ENCODE peak calls at places on chromosomes 2 and 18, in six cellular contexts. L is IMR-90, G is brain microvascular endothelial cell, C is activated B cell treated with CpG ODN at 0.5 μM for 24 hours, I is Peyer's patch, D is B cell. Y is an unnamed sample.
A peak's percentile ranks its signal among the peaks of the same experiment; 100 is the strongest.

GRCh38 chr2:168428431-168428830 is 27.6 kb upstream of the CERS6 start:
- DNase-seq in L (no peak), G (no peak), C (no peak), I (no peak), D (no peak), Y (no peak)

GRCh38 chr2:43531251-43531650 is 64.6 kb downstream of the THADA start:
- DNase-seq in L (no peak), G (no peak), C (no peak), I (no peak), D (no peak), Y (no peak)

GRCh38 chr18:8706981-8707940 is 1.9 kb downstream of the MTCL1 start:
- DNase-seq in L (peak; percentile 73), G (peak; percentile 70), C (peak; percentile 34), I (peak; percentile 67), D (peak; percentile 71), Y (no peak)

GRCh38 chr2:158178646-158179045 is 77.0 kb downstream of the UPP2 start:
- DNase-seq in L (no peak), G (no peak), C (no peak), I (no peak), D (no peak), Y (no peak)

GRCh38 chr18:3791258-3791657 is 341.3 kb downstream of the TGIF1 start:
- DNase-seq in L (no peak), G (no peak), C (no peak), I (no peak), D (no peak), Y (no peak)

GRCh38 chr2:41394541-41394940 is 653.3 kb upstream of the PKDCC start:
- DNase-seq in L (no peak), G (no peak), C (no peak), I (no peak), D (no peak), Y (no peak)

GRCh38 chr2:75647771-75648170 is 1.2 kb downstream of the MRPL19 start:
- DNase-seq in L (no peak), G (peak; percentile 8), C (no peak), I (no peak), D (no peak), Y (no peak)

GRCh38 chr2:66534461-66534860 is 99.5 kb downstream of the MEIS1 start:
- DNase-seq in L (peak; percentile 61), G (no peak), C (no peak), I (no peak), D (no peak), Y (no peak)

GRCh38 chr2:154526234-154526633 is 172.3 kb upstream of the KCNJ3 start:
- DNase-seq in L (no peak), G (no peak), C (no peak), I (no peak), D (no peak), Y (no peak)

GRCh38 chr18:31105733-31106132 is 3.5 kb upstream of the DSC2 start:
- DNase-seq in L (no peak), G (no peak), C (no peak), I (no peak), D (no peak), Y (no peak)

GRCh38 chr18:11163668-11164067 is 14.3 kb upstream of the PIEZO2 start:
- DNase-seq in L (peak; percentile 36), G (no peak), C (no peak), I (no peak), D (no peak), Y (no peak)

GRCh38 chr2:71749671-71750101 is 296.3 kb downstream of the DYSF start:
- DNase-seq in L (peak; percentile 3), G (no peak), C (no peak), I (no peak), D (no peak), Y (no peak)

GRCh38 chr2:48169066-48169724 is 262.9 kb upstream of the FBXO11 start:
- DNase-seq in L (no peak), G (no peak), C (no peak), I (no peak), D (no peak), Y (no peak)

GRCh38 chr18:58298251-58299134 is 254.5 kb downstream of the NEDD4L start:
- DNase-seq in L (peak; percentile 37), G (no peak), C (no peak), I (no peak), D (no peak), Y (no peak)

GRCh38 chr2:219501849-219502248 is 3.2 kb downstream of the GMPPA start:
- DNase-seq in L (no peak), G (no peak), C (no peak), I (no peak), D (no peak), Y (no peak)

GRCh38 chr2:200475795-200476194 is 34.1 kb downstream of the KCTD18 start:
- DNase-seq in L (no peak), G (no peak), C (no peak), I (no peak), D (no peak), Y (no peak)

GRCh38 chr2:219444566-219445091 is 10.0 kb downstream of the SPEG start:
- DNase-seq in L (no peak), G (no peak), C (no peak), I (no peak), D (no peak), Y (no peak)

GRCh38 chr2:55966431-55967118 is 43.0 kb upstream of the EFEMP1 start:
- DNase-seq in L (peak; percentile 20), G (no peak), C (no peak), I (peak; percentile 48), D (no peak), Y (no peak)

GRCh38 chr2:45607701-45608100 is 3.4 kb downstream of the SRBD1 start:
- DNase-seq in L (no peak), G (peak; percentile 36), C (no peak), I (no peak), D (no peak), Y (no peak)

GRCh38 chr2:124283090-124283489 is 258.0 kb downstream of the CNTNAP5 start:
- DNase-seq in L (no peak), G (no peak), C (no peak), I (no peak), D (no peak), Y (no peak)

GRCh38 chr18:8982416-8983183 is 119.9 kb upstream of the NDUFV2 start:
- DNase-seq in L (peak; percentile 74), G (peak; percentile 68), C (no peak), I (peak; percentile 78), D (peak; percentile 37), Y (no peak)

DNA sequence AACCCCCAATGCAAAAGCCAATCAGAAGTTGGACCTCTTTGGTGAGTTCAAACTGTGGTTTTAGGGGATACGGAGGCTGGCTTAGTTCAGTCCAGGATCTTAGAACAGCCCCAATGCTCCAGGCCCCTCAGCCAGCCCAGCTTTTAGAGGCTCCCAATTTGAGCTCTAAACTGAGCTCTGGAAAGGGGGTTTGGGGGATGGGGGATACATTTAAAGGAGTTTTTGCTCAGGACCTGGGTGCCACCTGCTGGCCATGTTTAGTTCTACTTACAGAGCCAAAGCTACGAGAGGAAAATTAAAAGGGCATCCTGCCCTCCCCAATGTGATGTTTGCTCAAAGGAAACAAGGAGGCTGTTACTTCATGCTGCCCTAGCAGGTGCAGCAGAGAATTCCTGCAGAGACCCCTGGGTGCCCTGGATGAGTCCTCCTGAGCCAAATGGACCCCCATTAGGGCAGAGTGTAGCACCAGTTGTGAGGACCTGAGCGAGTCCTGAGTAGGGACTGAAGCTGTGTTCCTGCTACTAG is 15.9 kb upstream of the TMEM214 start:
- DNase-seq in L (peak; percentile 77), G (peak; percentile 62), C (no peak), I (peak; percentile 76), D (peak; percentile 60), Y (no peak)
- TF ChIP-seq CTCF in L (peak; percentile 83), G (peak; percentile 78), C (no peak), I (peak; percentile 28), D (peak; percentile 71), Y (peak; percentile 64)

GRCh38 chr2:240519396-240520142 is 38.2 kb downstream of the ANKMY1 start:
- DNase-seq in L (peak; percentile 40), G (peak; percentile 29), C (no peak), I (no peak), D (no peak), Y (no peak)
- TF ChIP-seq CTCF in L (no peak), G (no peak), C (no peak), I (no peak), D (no peak), Y (no peak)

GRCh38 chr2:51995293-51995692 is 963.4 kb upstream of the NRXN1 start:
- DNase-seq in L (peak; percentile 89), G (peak; percentile 33), C (no peak), I (no peak), D (no peak), Y (no peak)

GRCh38 chr2:51996569-51996917 is 964.6 kb upstream of the NRXN1 start:
- DNase-seq in L (peak; percentile 12), G (no peak), C (no peak), I (no peak), D (no peak), Y (no peak)

GRCh38 chr2:51994123-51994788 is 962.3 kb upstream of the NRXN1 start:
- DNase-seq in L (no peak), G (no peak), C (no peak), I (no peak), D (no peak), Y (no peak)

GRCh38 chr2:51990684-51991083 is 958.8 kb upstream of the NRXN1 start:
- DNase-seq in L (no peak), G (no peak), C (no peak), I (no peak), D (no peak), Y (no peak)
- TF ChIP-seq CTCF in L (no peak), G (no peak), C (no peak), I (no peak), D (no peak), Y (no peak)

GRCh38 chr2:51420521-51420920 is 388.6 kb upstream of the NRXN1 start:
- DNase-seq in L (peak; percentile 17), G (peak; percentile 35), C (no peak), I (no peak), D (no peak), Y (no peak)

DNA sequence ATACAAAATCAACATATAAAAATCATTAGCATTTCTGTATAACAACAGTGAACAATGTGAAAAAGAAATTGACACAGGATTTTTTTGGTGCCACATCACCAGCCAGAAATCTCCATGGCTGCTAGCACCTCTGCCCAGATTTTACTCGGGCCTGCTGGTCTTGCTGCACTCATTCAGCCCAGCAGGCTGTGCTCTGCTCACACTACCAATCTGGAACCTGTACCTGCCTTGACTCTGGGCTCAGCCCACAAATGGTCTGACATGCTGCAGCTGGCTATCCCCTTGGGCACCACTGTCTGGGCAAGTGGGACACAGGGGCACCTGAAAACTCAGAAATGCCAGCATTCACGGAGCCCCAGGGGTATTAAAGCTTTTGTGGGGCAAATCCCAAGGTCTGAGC is 392.5 kb upstream of the NRXN1 start:
- DNase-seq in L (no peak), G (no peak), C (no peak), I (no peak), D (no peak), Y (no peak)
- TF ChIP-seq CTCF in L (peak; percentile 23), G (peak; percentile 24), C (no peak), I (no peak), D (no peak), Y (no peak)